ENCODE peak calls at places on chromosomes 4 and X, in five cellular contexts. K is dorsolateral prefrontal cortex, M is pancreas, B is OCI-LY7, Q is lower lobe of right lung. G is an unnamed sample.

GRCh38 chrX:48573690-48574269 is 504 bp upstream of the RBM3 start:
- DNase-seq in K (peak), M (peak), B (no peak), Q (peak), G (no peak)

GRCh38 chr4:84965558-84966381 is 720 bp downstream of the WDFY3 start:
- DNase-seq in K (peak), M (peak), B (no peak), Q (peak), G (peak)

GRCh38 chr4:139595989-139596679 is 40.1 kb upstream of the SETD7 start:
- DNase-seq in K (no peak), M (no peak), B (no peak), Q (no peak), G (no peak)

GRCh38 chr4:57465321-57466056 is 355.3 kb upstream of the IGFBP7 start:
- DNase-seq in K (no peak), M (no peak), B (no peak), Q (no peak), G (no peak)

GRCh38 chr4:119103263-119103662 is 32.4 kb upstream of the MYOZ2 start:
- DNase-seq in K (no peak), M (no peak), B (no peak), Q (peak), G (no peak)

GRCh38 chr4:164056426-164057142 is 562.1 kb downstream of the TMA16 start:
- DNase-seq in K (no peak), M (no peak), B (no peak), Q (no peak), G (no peak)

GRCh38 chr4:63296773-63297172 is 1112.5 kb downstream of the TECRL start:
- DNase-seq in K (no peak), M (no peak), B (no peak), Q (no peak), G (no peak)

GRCh38 chr4:100288167-100288566 is 97.9 kb upstream of the DDIT4L start:
- DNase-seq in K (no peak), M (no peak), B (no peak), Q (no peak), G (no peak)

GRCh38 chr4:129839687-129840086 is 743.7 kb downstream of the C4orf33 start:
- DNase-seq in K (no peak), M (no peak), B (no peak), Q (no peak), G (no peak)

GRCh38 chr4:128916832-128917231 is 107.3 kb downstream of the JADE1 start:
- DNase-seq in K (no peak), M (no peak), B (peak), Q (peak), G (peak)

GRCh38 chrX:43589735-43590515 is 66.2 kb upstream of the MAOA start:
- DNase-seq in K (no peak), M (no peak), B (no peak), Q (no peak), G (no peak)

GRCh38 chr4:99885063-99885664 is 9.1 kb downstream of the LAMTOR3 start:
- DNase-seq in K (no peak), M (no peak), B (peak), Q (no peak), G (peak)

GRCh38 chr4:72186714-72187113 is 154.9 kb downstream of the NPFFR2 start:
- DNase-seq in K (no peak), M (no peak), B (no peak), Q (no peak), G (peak)

GRCh38 chrX:28398352-28398751 is 188.9 kb upstream of the IL1RAPL1 start:
- DNase-seq in K (no peak), M (no peak), B (no peak), Q (no peak), G (no peak)

DNA sequence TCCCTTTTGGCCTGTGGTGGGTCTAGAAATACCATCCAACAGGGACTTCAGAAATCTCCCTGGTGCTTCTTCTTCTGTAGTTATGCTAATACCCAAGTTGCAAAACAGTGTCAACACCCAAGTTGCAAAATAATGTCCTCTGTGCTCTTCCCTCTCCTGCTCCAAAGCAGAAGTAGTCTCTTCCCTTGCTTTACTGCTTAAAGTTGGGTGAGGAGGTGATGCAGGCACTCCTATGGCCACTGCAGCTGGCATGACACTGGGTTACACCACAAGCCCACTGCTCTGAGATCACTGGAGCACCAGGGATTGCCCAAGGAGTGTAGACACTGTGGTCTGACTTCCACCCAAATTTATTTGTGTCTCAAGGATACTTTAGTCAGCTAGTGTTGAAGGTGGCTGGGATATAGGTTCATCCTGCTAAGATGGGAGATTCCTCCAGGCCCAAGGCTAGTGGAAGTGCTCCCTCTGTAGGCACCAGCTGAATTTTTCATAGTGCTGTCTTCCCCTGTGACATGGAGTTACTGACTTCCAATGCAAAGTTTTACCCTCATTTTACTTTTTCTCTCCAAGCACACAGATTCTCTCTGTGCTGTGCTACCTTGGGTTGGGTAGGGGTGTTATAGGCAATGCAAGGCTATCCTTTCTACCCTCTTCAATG is 196.2 kb upstream of the TENT5D start:
- DNase-seq in K (no peak), M (no peak), B (no peak), Q (no peak), G (no peak)
- TF ChIP-seq CTCF in K (no peak), M (no peak), B (no peak), Q (no peak), G (no peak)

GRCh38 chrX:57453901-57454300 is 137.9 kb upstream of the ZXDB start:
- DNase-seq in K (no peak), M (no peak), B (peak), Q (no peak), G (peak)
- TF ChIP-seq CTCF in K (no peak), M (peak), B (peak), Q (peak), G (peak)

GRCh38 chr4:103012085-103012484 is 7.4 kb downstream of the SLC9B1 start:
- DNase-seq in K (no peak), M (peak), B (no peak), Q (no peak), G (no peak)

GRCh38 chr4:103008875-103009729 is 10.4 kb downstream of the SLC9B1 start:
- DNase-seq in K (no peak), M (no peak), B (peak), Q (no peak), G (peak)

GRCh38 chr4:103010827-103011226 is 8.7 kb downstream of the SLC9B1 start:
- DNase-seq in K (no peak), M (no peak), B (no peak), Q (no peak), G (no peak)

GRCh38 chr4:103012594-103012993 is 6.9 kb downstream of the SLC9B1 start:
- DNase-seq in K (no peak), M (no peak), B (no peak), Q (no peak), G (no peak)

GRCh38 chr4:103011378-103012025 is 8.0 kb downstream of the SLC9B1 start:
- DNase-seq in K (no peak), M (peak), B (no peak), Q (peak), G (no peak)
- TF ChIP-seq CTCF in K (no peak), M (no peak), B (no peak), Q (no peak), G (no peak)

GRCh38 chr4:172892300-172892699 is 276.3 kb upstream of the GALNT7 start:
- DNase-seq in K (no peak), M (no peak), B (peak), Q (no peak), G (peak)
- TF ChIP-seq CTCF in K (no peak), M (no peak), B (peak), Q (no peak), G (peak)

DNA sequence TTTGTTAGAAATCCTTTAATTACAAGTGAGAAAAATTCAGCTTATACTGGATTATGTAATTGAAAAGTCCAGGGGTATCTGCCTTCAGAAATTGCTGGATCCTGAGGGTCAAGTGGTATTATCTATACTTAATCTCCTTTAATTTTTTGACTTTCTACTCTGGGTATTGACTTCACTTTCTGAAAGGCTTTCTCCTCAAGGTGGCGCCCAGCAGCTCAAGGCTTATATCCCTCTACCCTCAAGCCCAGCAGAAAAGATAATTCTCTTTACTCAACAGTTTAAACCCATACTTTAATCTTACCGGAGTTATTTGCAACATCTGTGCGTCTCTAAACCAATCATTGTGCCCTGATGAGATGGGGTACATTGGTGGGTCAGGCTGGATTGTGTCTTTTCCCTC is 129.5 kb downstream of the LARP7 start:
- DNase-seq in K (peak), M (no peak), B (peak), Q (no peak), G (peak)
- TF ChIP-seq CTCF in K (peak), M (no peak), B (peak), Q (no peak), G (peak)

DNA sequence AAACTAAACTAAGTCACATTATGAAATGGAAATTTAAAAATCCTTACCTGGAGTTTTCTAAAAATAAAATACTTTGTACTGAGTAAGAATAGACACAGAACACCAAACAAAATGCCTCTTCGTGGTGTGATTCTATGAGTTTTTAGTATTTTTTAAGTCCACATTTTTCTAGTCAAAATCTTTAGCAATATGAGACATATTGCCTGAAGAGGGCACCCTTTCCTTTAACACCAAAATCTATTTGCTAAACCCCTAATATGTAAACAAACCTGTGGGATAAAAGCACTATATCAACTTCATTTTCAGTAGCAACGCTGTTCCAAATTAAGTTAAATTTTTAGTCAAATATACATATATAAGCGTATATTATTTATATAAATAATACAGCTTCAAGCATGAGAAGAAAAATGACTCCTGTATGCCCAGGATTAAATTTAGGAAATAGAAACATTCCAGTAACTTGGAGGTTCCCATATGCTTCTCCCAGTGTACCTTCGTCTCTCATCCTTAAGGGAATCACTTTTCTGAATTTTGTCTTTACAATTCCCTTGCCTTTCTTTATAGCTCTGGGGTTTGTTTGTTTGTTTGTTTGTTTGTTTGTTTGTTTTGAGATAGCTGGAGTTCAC is 23.0 kb upstream of the PGM2 start:
- DNase-seq in K (no peak), M (no peak), B (peak), Q (no peak), G (peak)
- TF ChIP-seq CTCF in K (peak), M (no peak), B (peak), Q (peak), G (peak)